ENCODE peak calls at places on chromosome 6, in seven cellular contexts. A is H9, S is mammary epithelial cell, K is GM23248, J is mesendoderm, N is fibroblast of lung, E is HCT116. F is an unnamed sample.

GRCh38 chr6:128759901-128760300 is 123.0 kb upstream of the LAMA2 start:
- DNase-seq in S (no peak), E (no peak), J (no peak), A (no peak), K (no peak), N (no peak), F (no peak)

GRCh38 chr6:62982951-62983350 is 228.3 kb upstream of the FKBP1C start:
- DNase-seq in S (no peak), E (no peak), J (no peak), N (no peak), K (no peak), A (no peak), F (no peak)

GRCh38 chr6:2468601-2468955 is 223.2 kb upstream of the GMDS start:
- DNase-seq in K (no peak), E (no peak), N (peak), A (no peak), S (no peak), J (no peak), F (no peak)

GRCh38 chr6:3977875-3978711 is 100.8 kb downstream of the FAM217A start:
- DNase-seq in A (peak), J (peak), S (peak), E (peak), N (peak), K (peak), F (peak)

GRCh38 chr6:40996591-40997247 is 42.3 kb downstream of the UNC5CL start:
- DNase-seq in S (no peak), N (no peak), K (no peak), J (peak), E (no peak), A (peak), F (no peak)

GRCh38 chr6:80607814-80608391 is 501.4 kb downstream of the BCKDHB start:
- DNase-seq in N (peak), E (no peak), A (no peak), K (peak), J (peak), S (peak), F (no peak)

GRCh38 chr6:103674790-103675189 is 1184.9 kb downstream of the HACE1 start:
- DNase-seq in A (no peak), N (no peak), J (no peak), K (no peak), S (no peak), E (no peak), F (no peak)

GRCh38 chr6:117449549-117450439 is 24.1 kb upstream of the ROS1 start:
- DNase-seq in A (peak), J (peak), E (peak), K (peak), S (peak), N (peak), F (peak)

GRCh38 chr6:72218125-72218524 is 331.8 kb downstream of the RIMS1 start:
- DNase-seq in K (peak), A (peak), E (peak), N (peak), J (peak), S (peak), F (no peak)

GRCh38 chr6:150252714-150253444 is 110.0 kb downstream of the PPP1R14C start:
- DNase-seq in J (no peak), E (peak), A (no peak), N (peak), S (peak), K (peak), F (no peak)

GRCh38 chr6:101578306-101578705 is 184.8 kb downstream of the GRIK2 start:
- DNase-seq in A (no peak), E (no peak), J (no peak), K (no peak), N (no peak), S (no peak), F (no peak)

GRCh38 chr6:11645016-11645415 is 107.5 kb downstream of the TMEM170B start:
- DNase-seq in E (no peak), S (no peak), J (no peak), N (no peak), K (peak), A (no peak), F (no peak)

GRCh38 chr6:36946526-36946925 is 8.0 kb upstream of the PI16 start:
- DNase-seq in S (no peak), E (no peak), N (no peak), A (peak), J (no peak), K (no peak), F (no peak)

GRCh38 chr6:12084681-12085080 is 72.6 kb downstream of the HIVEP1 start:
- DNase-seq in K (no peak), S (no peak), N (no peak), A (no peak), E (no peak), J (no peak), F (no peak)

GRCh38 chr6:111709615-111710398 is 104.1 kb upstream of the TRAF3IP2 start:
- DNase-seq in J (peak), N (peak), A (peak), S (peak), E (peak), K (peak), F (peak)

GRCh38 chr6:105177521-105177920 is 2.3 kb downstream of the POPDC3 start:
- DNase-seq in N (no peak), E (no peak), J (no peak), A (no peak), S (no peak), K (no peak), F (no peak)

GRCh38 chr6:117444600-117444999 is 18.9 kb upstream of the ROS1 start:
- DNase-seq in K (peak), E (no peak), S (peak), J (no peak), A (no peak), N (peak), F (no peak)

GRCh38 chr6:126188271-126188909 is 151.5 kb upstream of the CENPW start:
- DNase-seq in S (peak), J (no peak), N (peak), E (no peak), A (no peak), K (peak), F (no peak)
- H3K4me2 ChIP-seq in S (peak), J (no peak), N (no peak), E (no peak), A (no peak), K (no peak), F (no peak)

GRCh38 chr6:52558266-52559000 is 18.4 kb downstream of the TRAM2 start:
- DNase-seq in K (peak), J (no peak), A (no peak), N (peak), E (no peak), S (no peak), F (no peak)
- H3K4me2 ChIP-seq in K (peak), J (no peak), A (no peak), N (peak), E (no peak), S (no peak), F (no peak)

DNA sequence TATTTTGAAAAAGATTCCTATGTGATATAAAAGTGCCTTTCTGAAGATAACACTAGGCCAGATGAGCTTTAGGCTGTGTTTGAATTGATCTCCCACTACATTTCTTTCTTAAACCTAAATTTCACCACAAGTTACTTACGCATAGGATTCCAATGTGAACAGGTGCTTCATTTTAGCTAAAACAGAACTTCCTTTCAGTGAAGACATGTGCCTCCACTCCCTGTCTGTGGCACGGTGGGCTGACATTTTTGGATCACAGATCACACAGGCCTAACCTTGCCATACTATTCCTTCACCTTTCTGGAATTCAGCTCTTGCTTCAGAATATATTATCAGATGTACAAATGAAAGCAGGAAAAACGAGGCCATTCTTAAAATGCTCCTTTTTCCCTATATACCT is 231.8 kb downstream of the SAMD5 start:
- DNase-seq in N (no peak), K (no peak), E (no peak), J (no peak), A (no peak), S (no peak), F (no peak)
- H3K4me2 ChIP-seq in N (no peak), K (no peak), E (no peak), J (no peak), A (no peak), S (no peak), F (no peak)

GRCh38 chr6:110348956-110349565 is 9.1 kb downstream of the METTL24 start:
- DNase-seq in S (no peak), A (no peak), N (no peak), E (no peak), J (no peak), K (no peak), F (no peak)
- H3K4me2 ChIP-seq in S (no peak), A (no peak), N (no peak), E (no peak), J (no peak), K (no peak), F (no peak)

GRCh38 chr6:44179648-44180047 is 21.0 kb downstream of the CAPN11 start:
- DNase-seq in A (no peak), N (no peak), E (no peak), K (no peak), J (no peak), S (no peak), F (no peak)

GRCh38 chr6:44180406-44180805 is 21.8 kb downstream of the CAPN11 start:
- DNase-seq in K (no peak), A (no peak), S (no peak), E (no peak), N (no peak), J (no peak), F (no peak)

GRCh38 chr6:44178424-44179071 is 19.9 kb downstream of the CAPN11 start:
- DNase-seq in J (no peak), N (no peak), K (no peak), S (no peak), E (no peak), A (no peak), F (no peak)

GRCh38 chr6:44177691-44178423 is 19.2 kb downstream of the CAPN11 start:
- DNase-seq in K (peak), J (peak), N (peak), E (no peak), A (no peak), S (peak), F (no peak)

GRCh38 chr6:44179072-44179536 is 20.5 kb downstream of the CAPN11 start:
- DNase-seq in N (no peak), K (peak), S (no peak), A (no peak), J (no peak), E (no peak), F (no peak)
- H3K4me2 ChIP-seq in N (no peak), K (no peak), S (no peak), A (no peak), J (no peak), E (no peak), F (no peak)

GRCh38 chr6:126923807-126924206 is 194.7 kb upstream of the RSPO3 start:
- DNase-seq in E (no peak), S (no peak), N (peak), A (no peak), J (no peak), K (peak), F (no peak)

GRCh38 chr6:126914172-126914571 is 204.3 kb upstream of the RSPO3 start:
- DNase-seq in N (no peak), J (no peak), A (no peak), K (no peak), E (no peak), S (no peak), F (no peak)

DNA sequence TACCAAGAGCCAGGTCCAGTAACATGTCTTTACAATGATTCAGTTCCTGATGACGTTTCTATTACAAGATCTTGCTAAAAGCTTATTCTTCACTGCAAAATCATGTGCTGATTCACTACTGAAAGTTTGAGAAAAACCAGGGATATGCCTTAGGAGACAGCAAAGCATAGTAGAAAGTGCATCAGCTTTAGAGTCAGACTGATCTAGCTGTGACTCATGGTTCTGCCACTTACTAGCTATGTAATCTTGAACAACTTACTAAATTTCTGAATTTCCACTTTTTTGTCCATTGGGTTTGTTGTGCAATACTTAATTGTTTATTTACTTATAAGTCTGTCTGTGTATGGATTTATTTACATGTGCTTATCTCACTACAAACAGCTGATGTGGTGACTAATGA is 198.5 kb upstream of the RSPO3 start:
- DNase-seq in A (no peak), E (no peak), K (peak), J (no peak), S (peak), N (peak), F (no peak)
- H3K4me2 ChIP-seq in A (no peak), E (no peak), K (peak), J (no peak), S (no peak), N (no peak), F (no peak)

DNA sequence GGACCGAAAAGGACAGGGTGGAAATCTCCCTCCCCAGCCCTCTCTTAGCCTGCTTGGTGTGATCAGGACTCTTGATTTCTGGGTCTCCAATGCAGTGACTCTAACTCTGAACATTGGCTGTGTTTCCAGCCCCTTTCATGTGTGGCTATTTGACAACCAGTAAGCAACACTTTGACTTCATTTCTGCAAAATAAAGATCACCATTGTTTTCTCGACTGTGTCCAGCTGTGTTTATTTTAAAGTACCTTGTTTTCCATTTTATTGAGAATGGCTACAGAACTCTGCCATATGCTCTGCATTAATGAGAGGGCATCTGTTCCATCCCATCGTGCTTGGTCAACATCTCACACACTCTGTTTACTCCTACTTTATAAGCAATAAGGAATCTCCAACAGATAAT is 60.9 kb upstream of the TAGAP start:
- DNase-seq in A (no peak), J (no peak), K (no peak), N (no peak), E (no peak), S (no peak), F (no peak)
- H3K4me2 ChIP-seq in A (no peak), J (no peak), K (no peak), N (no peak), E (no peak), S (no peak), F (no peak)